ENCODE peak calls at places on chromosomes 12 and 14, in six cellular contexts. A is germinal center; C is osteocyte; X is stimulated activated effector memory CD8-positive, alpha-beta T cell treated with anti-CD3 and anti-CD28 coated beads, Interleukin-12 subunit alpha, Interleukin-12 subunit beta, amount 100 ng/mL, for 72 hours; H is AG20443; G is non-pigmented ciliary epithelial cell. Q is an unnamed sample.

GRCh38 chr12:22307811-22308210 is 26.7 kb downstream of the ST8SIA1 start:
- DNase-seq in A (no peak), C (no peak), X (no peak), H (no peak), G (no peak), Q (no peak)

GRCh38 chr14:68279777-68280233 is 460.2 kb downstream of the RAD51B start:
- DNase-seq in A (peak), C (no peak), X (no peak), H (no peak), G (no peak), Q (peak)

GRCh38 chr14:91250912-91251311 is 6.4 kb upstream of the GPR68 start:
- DNase-seq in A (no peak), C (no peak), X (no peak), H (no peak), G (no peak), Q (no peak)

GRCh38 chr12:114371733-114372132 is 34.2 kb downstream of the TBX5 start:
- DNase-seq in A (no peak), C (no peak), X (no peak), H (no peak), G (no peak), Q (no peak)

GRCh38 chr12:124636138-124636968 is 68.9 kb upstream of the NCOR2 start:
- DNase-seq in A (no peak), C (no peak), X (no peak), H (peak), G (no peak), Q (no peak)

GRCh38 chr12:55037349-55037748 is 17.6 kb downstream of the NEUROD4 start:
- DNase-seq in A (no peak), C (no peak), X (no peak), H (no peak), G (no peak), Q (no peak)

GRCh38 chr14:100842799-100843198 is 16.9 kb downstream of the MEG3 start:
- DNase-seq in A (no peak), C (no peak), X (no peak), H (peak), G (peak), Q (no peak)

GRCh38 chr12:47903151-47903611 is 1.6 kb downstream of the VDR start:
- DNase-seq in A (no peak), C (no peak), X (no peak), H (peak), G (peak), Q (no peak)

GRCh38 chr12:48973992-48974673 is 2.6 kb upstream of the WNT10B start:
- DNase-seq in A (no peak), C (no peak), X (no peak), H (no peak), G (no peak), Q (no peak)

GRCh38 chr12:114812858-114813761 is 129.1 kb upstream of the TBX3 start:
- DNase-seq in A (no peak), C (no peak), X (no peak), H (no peak), G (no peak), Q (no peak)

GRCh38 chr12:65608319-65608916 is 215.9 kb upstream of the HMGA2 start:
- DNase-seq in A (no peak), C (no peak), X (no peak), H (no peak), G (no peak), Q (no peak)

GRCh38 chr12:121708313-121709063 is 4.1 kb upstream of the TMEM120B start:
- DNase-seq in A (no peak), C (no peak), X (no peak), H (no peak), G (no peak), Q (no peak)

GRCh38 chr12:83016226-83016835 is 329.6 kb downstream of the TMTC2 start:
- DNase-seq in A (no peak), C (no peak), X (no peak), H (peak), G (peak), Q (no peak)

GRCh38 chr12:116138781-116139180 is 138.7 kb downstream of the MED13L start:
- DNase-seq in A (no peak), C (no peak), X (no peak), H (no peak), G (no peak), Q (no peak)

GRCh38 chr12:3241621-3242020 is 164.4 kb downstream of the TSPAN9 start:
- DNase-seq in A (no peak), C (no peak), X (no peak), H (no peak), G (no peak), Q (no peak)

GRCh38 chr14:75578099-75578785 is at the start of gene FLVCR2:
- DNase-seq in A (peak), C (no peak), X (peak), H (peak), G (no peak), Q (no peak)

GRCh38 chr14:43410631-43411030 is 1096.5 kb downstream of the FSCB start:
- DNase-seq in A (no peak), C (no peak), X (no peak), H (no peak), G (no peak), Q (no peak)

GRCh38 chr12:102439391-102440108 is 40.8 kb downstream of the IGF1 start:
- DNase-seq in A (no peak), C (no peak), X (no peak), H (no peak), G (no peak), Q (no peak)

GRCh38 chr14:33432407-33433023 is 493.8 kb downstream of the NPAS3 start:
- DNase-seq in A (no peak), C (no peak), X (no peak), H (peak), G (peak), Q (peak)

Q was measured in OCI-LY7.